ENCODE peak calls at places on chromosomes 7 and 10, in ten cellular contexts. E is WERI-Rb-1; A is CD4-positive, alpha-beta memory T cell; L is endodermal cell; X is hepatocyte; Y is GM06990; S is foreskin fibroblast; D is left ventricle myocardium inferior; O is psoas muscle; Q is IMR-90. G is an unnamed sample.

GRCh38 chr7:74262639-74263398 is 8.6 kb upstream of the RFC2 start:
- DNase-seq in E (peak; percentile 36), A (no peak), L (no peak), X (no peak), Y (no peak), S (peak; percentile 19), D (no peak), O (no peak), Q (no peak), G (no peak)

GRCh38 chr7:27670177-27670576 is 7.5 kb upstream of the HIBADH start:
- DNase-seq in E (no peak), A (no peak), L (no peak), X (no peak), Y (no peak), S (no peak), D (no peak), O (no peak), Q (no peak), G (no peak)

GRCh38 chr10:93436577-93436976 is 45.6 kb downstream of the MYOF start:
- DNase-seq in E (no peak), A (no peak), L (no peak), X (peak; percentile 77), Y (no peak), S (peak; percentile 86), D (no peak), O (peak; percentile 60), Q (peak; percentile 97), G (no peak)

GRCh38 chr10:18202600-18203150 is 62.5 kb downstream of the CACNB2 start:
- DNase-seq in E (no peak), A (no peak), L (no peak), X (no peak), Y (no peak), S (no peak), D (no peak), O (no peak), Q (peak; percentile 54), G (no peak)

GRCh38 chr10:102732661-102733060 is 11.1 kb upstream of the WBP1L start:
- DNase-seq in E (no peak), A (no peak), L (no peak), X (no peak), Y (no peak), S (no peak), D (no peak), O (no peak), Q (no peak), G (no peak)

GRCh38 chr7:55048221-55048859 is 29.5 kb downstream of the EGFR start:
- DNase-seq in E (no peak), A (no peak), L (no peak), X (peak; percentile 44), Y (no peak), S (no peak), D (no peak), O (no peak), Q (no peak), G (no peak)

GRCh38 chr7:74289660-74290589 is 718 bp downstream of the CLIP2 start:
- DNase-seq in E (no peak), A (peak; percentile 27), L (peak; percentile 62), X (no peak), Y (peak; percentile 59), S (no peak), D (peak; percentile 33), O (peak; percentile 61), Q (no peak), G (no peak)

GRCh38 chr10:12332572-12333381 is 16.6 kb upstream of the CAMK1D start:
- DNase-seq in E (no peak), A (no peak), L (no peak), X (no peak), Y (no peak), S (no peak), D (no peak), O (no peak), Q (peak; percentile 14), G (no peak)

GRCh38 chr7:24829787-24830186 is 72.5 kb upstream of the GSDME start:
- DNase-seq in E (no peak), A (no peak), L (no peak), X (no peak), Y (no peak), S (no peak), D (no peak), O (no peak), Q (peak; percentile 44), G (no peak)

GRCh38 chr10:31146496-31147219 is 115.0 kb upstream of the ZNF438 start:
- DNase-seq in E (no peak), A (no peak), L (no peak), X (peak; percentile 17), Y (no peak), S (peak; percentile 71), D (peak; percentile 59), O (peak; percentile 69), Q (peak; percentile 86), G (peak; percentile 90)

GRCh38 chr10:49612513-49613159 is 1.2 kb upstream of the CHAT start:
- DNase-seq in E (no peak), A (no peak), L (peak; percentile 93), X (no peak), Y (no peak), S (no peak), D (no peak), O (peak; percentile 30), Q (no peak), G (peak; percentile 49)

GRCh38 chr7:18064242-18064838 is 36.7 kb upstream of the PRPS1L1 start:
- DNase-seq in E (peak; percentile 24), A (no peak), L (peak; percentile 87), X (peak; percentile 38), Y (no peak), S (no peak), D (no peak), O (no peak), Q (no peak), G (peak; percentile 1)

GRCh38 chr10:97140284-97140846 is 45.4 kb downstream of the SLIT1 start:
- DNase-seq in E (no peak), A (no peak), L (no peak), X (no peak), Y (no peak), S (no peak), D (no peak), O (no peak), Q (no peak), G (no peak)

GRCh38 chr7:122438492-122438891 is 133.9 kb upstream of the FEZF1 start:
- DNase-seq in E (no peak), A (no peak), L (peak; percentile 45), X (no peak), Y (no peak), S (no peak), D (no peak), O (no peak), Q (no peak), G (no peak)

GRCh38 chr10:90822508-90822907 is 35.3 kb downstream of the HTR7 start:
- DNase-seq in E (no peak), A (no peak), L (no peak), X (no peak), Y (no peak), S (no peak), D (no peak), O (no peak), Q (no peak), G (no peak)

GRCh38 chr10:77392851-77393250 is 244.8 kb downstream of the KCNMA1 start:
- DNase-seq in E (no peak), A (no peak), L (no peak), X (no peak), Y (no peak), S (peak; percentile 99), D (no peak), O (no peak), Q (peak; percentile 98), G (no peak)

GRCh38 chr7:33880787-33881186 is 24.6 kb upstream of the BMPER start:
- DNase-seq in E (no peak), A (no peak), L (no peak), X (no peak), Y (no peak), S (no peak), D (no peak), O (no peak), Q (peak; percentile 68), G (no peak)

GRCh38 chr7:123662293-123662692 is 6.6 kb downstream of the LMOD2 start:
- DNase-seq in E (no peak), A (no peak), L (no peak), X (no peak), Y (no peak), S (no peak), D (no peak), O (no peak), Q (no peak), G (no peak)

DNA sequence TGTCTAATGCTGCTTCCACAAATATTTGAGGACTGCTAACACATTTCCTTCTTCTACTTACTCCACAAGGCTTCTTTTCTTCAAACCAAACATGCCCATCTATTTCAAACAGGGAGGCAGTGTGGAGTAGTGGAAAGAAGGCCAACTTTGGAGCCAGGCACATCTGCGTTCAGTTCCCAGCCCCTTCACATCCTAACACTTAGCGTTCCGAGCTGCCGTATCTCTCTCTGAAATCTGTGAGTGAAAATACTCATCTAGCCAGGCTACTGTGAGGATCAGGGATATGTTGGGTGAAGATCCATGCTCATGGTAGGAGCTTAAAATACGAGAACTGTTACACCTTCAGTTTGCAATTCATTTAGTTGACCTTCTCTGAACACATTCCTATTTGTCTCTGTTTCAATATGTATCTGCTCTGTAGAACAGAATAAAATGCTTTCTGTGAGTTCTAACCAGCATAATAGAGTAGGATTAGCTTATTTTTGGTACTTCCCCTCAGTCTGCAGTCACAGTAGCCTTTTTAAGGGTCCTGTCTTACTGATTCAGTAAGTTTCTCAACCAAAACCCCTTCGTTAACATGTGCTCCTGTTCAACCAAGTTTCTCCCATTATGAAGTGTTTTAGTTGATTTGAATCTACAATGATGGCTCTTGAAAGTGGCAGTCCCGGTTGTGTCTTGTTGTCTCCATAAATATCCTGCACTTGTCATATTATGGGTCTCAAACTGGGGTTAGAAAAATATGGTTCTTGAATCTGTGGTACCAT is 3.3 kb upstream of the MEST start:
- DNase-seq in E (no peak), A (no peak), L (no peak), X (no peak), Y (no peak), S (no peak), D (no peak), O (no peak), Q (no peak), G (no peak)
- H3K4me3 ChIP-seq in E (no peak overlapping the region), A (no peak overlapping the region), L (no peak overlapping the region), X (no peak overlapping the region), Y (no peak overlapping the region), S (no peak overlapping the region), D (no peak overlapping the region), O (no peak overlapping the region), Q (no peak overlapping the region), G (no peak overlapping the region)

GRCh38 chr10:20743142-20743541 is 154.0 kb downstream of the NEBL start:
- DNase-seq in E (no peak), A (no peak), L (no peak), X (no peak), Y (no peak), S (no peak), D (no peak), O (no peak), Q (no peak), G (no peak)
- H3K4me3 ChIP-seq in E (no peak overlapping the region), A (no peak overlapping the region), L (no peak overlapping the region), X (no peak overlapping the region), Y (no peak overlapping the region), S (no peak overlapping the region), D (no peak overlapping the region), O (no peak overlapping the region), Q (no peak overlapping the region), G (no peak overlapping the region)

GRCh38 chr7:151954866-151955820 is 1.1 kb upstream of the GALNTL5 start:
- DNase-seq in E (no peak), A (no peak), L (peak; percentile 63), X (no peak), Y (no peak), S (no peak), D (peak; percentile 59), O (peak; percentile 76), Q (no peak), G (no peak)
- H3K4me3 ChIP-seq in E (no peak overlapping the region), A (no peak overlapping the region), L (no peak overlapping the region), X (no peak overlapping the region), Y (no peak overlapping the region), S (no peak overlapping the region), D (peak overlapping the region; percentile 15), O (peak overlapping the region; percentile 28), Q (no peak overlapping the region), G (no peak overlapping the region)

GRCh38 chr10:4819067-4819466 is 6.9 kb upstream of the AKR1E2 start:
- DNase-seq in E (no peak), A (no peak), L (no peak), X (no peak), Y (no peak), S (no peak), D (no peak), O (no peak), Q (no peak), G (no peak)
- H3K4me3 ChIP-seq in E (no peak overlapping the region), A (no peak overlapping the region), L (no peak overlapping the region), X (no peak overlapping the region), Y (no peak overlapping the region), S (no peak overlapping the region), D (no peak overlapping the region), O (no peak overlapping the region), Q (no peak overlapping the region), G (no peak overlapping the region)

G was measured in Jurkat, Clone E6-1.